ENCODE peak calls at places on chromosomes 1 and 21, in six cellular contexts. J is mesenchymal stem cell, Z is IMR-90, N is neuronal stem cell, A is trophoblast cell, F is H1. T is an unnamed sample.

GRCh38 chr1:3943806-3944620 is 43.9 kb upstream of the C1orf174 start:
- DNase-seq in J (no peak), Z (no peak), N (no peak), A (no peak), F (no peak), T (no peak)

GRCh38 chr21:40615503-40616376 is 231.2 kb downstream of the DSCAM start:
- DNase-seq in J (no peak), Z (no peak), N (no peak), A (no peak), F (no peak), T (no peak)

GRCh38 chr1:10553124-10553523 is 78.4 kb downstream of the PEX14 start:
- DNase-seq in J (no peak), Z (no peak), N (no peak), A (no peak), F (no peak), T (no peak)

GRCh38 chr1:54851406-54851805 is 35.6 kb downstream of the DHCR24 start:
- DNase-seq in J (no peak), Z (no peak), N (no peak), A (no peak), F (no peak), T (no peak)

GRCh38 chr21:43794857-43795256 is 5.5 kb downstream of the RRP1 start:
- DNase-seq in J (no peak), Z (no peak), N (no peak), A (no peak), F (no peak), T (no peak)

GRCh38 chr1:116842654-116843053 is 67.1 kb upstream of the PTGFRN start:
- DNase-seq in J (no peak), Z (no peak), N (no peak), A (peak), F (no peak), T (peak)

GRCh38 chr21:39388811-39389155 is 39.9 kb upstream of the HMGN1 start:
- DNase-seq in J (no peak), Z (no peak), N (no peak), A (no peak), F (no peak), T (no peak)

GRCh38 chr1:93617670-93618488 is 63.8 kb downstream of the BCAR3 start:
- DNase-seq in J (no peak), Z (no peak), N (no peak), A (no peak), F (no peak), T (peak)

GRCh38 chr1:110291241-110292030 is 47.7 kb upstream of the RBM15 start:
- DNase-seq in J (no peak), Z (no peak), N (no peak), A (peak), F (no peak), T (no peak)

GRCh38 chr1:67850151-67850551 is 16.9 kb upstream of the GNG12 start:
- DNase-seq in J (peak), Z (peak), N (no peak), A (peak), F (no peak), T (peak)

GRCh38 chr1:56496158-56496557 is 83.2 kb downstream of the PLPP3 start:
- DNase-seq in J (no peak), Z (no peak), N (no peak), A (no peak), F (no peak), T (no peak)

GRCh38 chr1:201385299-201385891 is 7.9 kb upstream of the TNNT2 start:
- DNase-seq in J (peak), Z (peak), N (no peak), A (peak), F (peak), T (peak)

GRCh38 chr1:37449936-37450335 is 24.4 kb upstream of the ZC3H12A start:
- DNase-seq in J (no peak), Z (no peak), N (no peak), A (no peak), F (no peak), T (no peak)

GRCh38 chr21:44658511-44658910 is 779 bp downstream of the KRTAP12-3 start:
- DNase-seq in J (no peak), Z (no peak), N (no peak), A (no peak), F (no peak), T (no peak)

GRCh38 chr1:41448831-41449230 is 35.7 kb downstream of the EDN2 start:
- DNase-seq in J (no peak), Z (no peak), N (no peak), A (no peak), F (no peak), T (no peak)

GRCh38 chr1:223331301-223331700 is 32.7 kb downstream of the SUSD4 start:
- DNase-seq in J (no peak), Z (no peak), N (no peak), A (no peak), F (no peak), T (peak)

GRCh38 chr1:88878731-88879130 is 12.6 kb downstream of the GTF2B start:
- DNase-seq in J (no peak), Z (peak), N (no peak), A (peak), F (no peak), T (no peak)

GRCh38 chr1:6199298-6200187 is at the start of gene RPL22:
- DNase-seq in J (peak), Z (peak), N (peak), A (peak), F (peak), T (peak)

GRCh38 chr1:199226163-199226562 is 587.3 kb downstream of the PTPRC start:
- DNase-seq in J (peak), Z (peak), N (no peak), A (no peak), F (no peak), T (no peak)

GRCh38 chr1:201426395-201427310 is 5.1 kb upstream of the TNNI1 start:
- DNase-seq in J (no peak), Z (no peak), N (no peak), A (no peak), F (no peak), T (peak)

GRCh38 chr1:225877570-225877969 is 4.6 kb downstream of the TMEM63A start:
- DNase-seq in J (peak), Z (peak), N (peak), A (peak), F (no peak), T (peak)

GRCh38 chr1:11690669-11691301 is 725 bp upstream of the DRAXIN start:
- DNase-seq in J (no peak), Z (no peak), N (no peak), A (peak), F (no peak), T (peak)
- H2BK5ac ChIP-seq in J (no peak), Z (no peak), N (peak), A (no peak), F (peak), T (peak)

DNA sequence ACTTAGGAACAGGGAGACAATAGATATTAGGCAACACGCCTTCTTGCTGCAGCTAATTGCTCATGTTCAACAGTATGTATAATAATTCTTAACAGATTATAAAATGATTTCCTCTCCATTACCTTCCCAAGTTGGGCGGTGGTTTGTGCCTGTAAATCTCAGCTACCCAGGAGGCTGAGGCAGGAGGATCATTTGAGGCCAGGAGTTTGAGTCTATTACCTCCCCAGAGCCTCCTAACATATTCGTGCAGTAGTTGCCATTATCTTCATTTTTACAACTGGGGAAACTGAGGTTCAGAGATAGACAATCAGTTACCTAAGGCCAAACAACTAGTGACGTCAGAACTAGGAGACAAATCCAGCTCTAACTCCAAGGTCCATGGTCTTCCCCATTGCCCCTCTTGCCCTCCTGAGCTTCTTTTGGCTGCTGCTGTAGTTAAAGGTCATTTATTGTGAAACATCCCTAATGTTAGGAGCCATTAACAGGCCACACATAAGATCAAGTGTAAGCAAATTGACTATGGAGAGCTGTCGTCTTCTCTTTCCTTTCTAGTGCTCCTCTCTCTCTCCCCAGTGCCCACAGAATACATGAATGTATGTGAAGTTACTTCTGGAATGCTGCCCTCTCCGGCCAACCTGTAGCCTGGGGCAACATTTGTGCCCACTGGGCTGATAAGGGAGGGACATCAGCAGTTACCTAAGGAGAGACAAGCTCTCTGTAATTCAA is 40.4 kb downstream of the PTAFR start:
- DNase-seq in J (no peak), Z (no peak), N (no peak), A (no peak), F (no peak), T (no peak)
- H3K4me3 ChIP-seq in J (no peak), Z (no peak), N (no peak), A (no peak), F (no peak), T (no peak)

GRCh38 chr21:28436286-28436932 is 556.3 kb downstream of the LTN1 start:
- DNase-seq in J (peak), Z (peak), N (no peak), A (peak), F (no peak), T (peak)
- H2BK5ac ChIP-seq in J (no peak), Z (peak), N (no peak), A (no peak), F (no peak), T (no peak)

GRCh38 chr21:29175408-29176147 is 45.1 kb downstream of the MAP3K7CL start:
- DNase-seq in J (peak), Z (peak), N (no peak), A (no peak), F (no peak), T (no peak)
- H3K4me3 ChIP-seq in J (no peak), Z (no peak), N (no peak), A (no peak), F (no peak), T (no peak)

GRCh38 chr1:158020877-158021630 is 27.6 kb downstream of the KIRREL1 start:
- DNase-seq in J (no peak), Z (no peak), N (no peak), A (no peak), F (no peak), T (no peak)

GRCh38 chr1:158021721-158022120 is 28.3 kb downstream of the KIRREL1 start:
- DNase-seq in J (no peak), Z (no peak), N (no peak), A (no peak), F (no peak), T (no peak)

GRCh38 chr1:158016651-158017335 is 23.3 kb downstream of the KIRREL1 start:
- DNase-seq in J (no peak), Z (no peak), N (no peak), A (no peak), F (no peak), T (peak)

GRCh38 chr1:158017800-158018595 is 24.6 kb downstream of the KIRREL1 start:
- DNase-seq in J (no peak), Z (no peak), N (no peak), A (no peak), F (no peak), T (no peak)

DNA sequence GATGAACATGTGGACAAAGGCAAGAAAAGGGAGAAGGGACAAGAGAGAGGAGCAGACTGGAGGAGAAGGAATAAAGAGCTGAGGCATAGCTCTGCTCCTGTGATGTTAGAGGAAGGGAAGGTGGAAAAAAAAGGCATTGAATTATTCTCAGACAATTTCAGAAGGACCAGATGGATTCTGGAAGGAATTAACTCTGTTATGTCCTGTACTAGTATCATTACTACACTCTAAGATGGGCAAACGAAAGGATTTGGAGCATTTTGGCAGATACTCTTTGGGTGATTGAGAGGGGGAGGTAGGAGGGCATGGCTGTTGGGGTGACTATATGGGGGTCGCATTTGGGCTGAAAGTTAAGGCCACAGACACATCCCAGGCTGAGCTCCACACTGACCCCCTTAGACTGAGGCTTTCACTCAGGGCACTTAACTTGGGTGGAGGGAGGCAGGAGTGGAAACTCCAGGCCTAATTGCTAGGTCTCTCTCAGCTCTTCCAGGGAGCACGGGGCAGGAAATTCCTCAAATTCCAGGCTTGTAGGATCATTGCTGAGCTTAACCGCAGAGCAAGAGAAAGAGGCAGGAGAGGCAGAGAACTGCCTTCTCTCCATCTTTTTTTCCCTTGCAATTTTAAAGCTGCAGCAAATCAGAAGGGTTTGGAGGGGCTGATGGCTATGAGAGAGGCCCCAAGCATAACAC is 25.9 kb downstream of the KIRREL1 start:
- DNase-seq in J (peak), Z (peak), N (peak), A (peak), F (peak), T (peak)
- H2BK5ac ChIP-seq in J (peak), Z (peak), N (no peak), A (peak), F (peak), T (peak)

GRCh38 chr1:43644558-43644957 is 5.4 kb upstream of the KDM4A start:
- DNase-seq in J (no peak), Z (no peak), N (no peak), A (peak), F (no peak), T (no peak)
- H3K4me3 ChIP-seq in J (no peak), Z (no peak), N (no peak), A (no peak), F (no peak), T (no peak)

GRCh38 chr1:15807121-15807520 is 328 bp downstream of the UQCRHL start:
- DNase-seq in J (no peak), Z (no peak), N (no peak), A (no peak), F (no peak), T (no peak)

GRCh38 chr1:15802234-15802965 is 5.0 kb downstream of the UQCRHL start:
- DNase-seq in J (no peak), Z (peak), N (no peak), A (no peak), F (no peak), T (peak)

GRCh38 chr1:15804060-15804459 is 3.4 kb downstream of the UQCRHL start:
- DNase-seq in J (no peak), Z (no peak), N (no peak), A (no peak), F (no peak), T (peak)

GRCh38 chr1:15799928-15800835 is 7.3 kb downstream of the UQCRHL start:
- DNase-seq in J (peak), Z (peak), N (no peak), A (peak), F (peak), T (peak)

DNA sequence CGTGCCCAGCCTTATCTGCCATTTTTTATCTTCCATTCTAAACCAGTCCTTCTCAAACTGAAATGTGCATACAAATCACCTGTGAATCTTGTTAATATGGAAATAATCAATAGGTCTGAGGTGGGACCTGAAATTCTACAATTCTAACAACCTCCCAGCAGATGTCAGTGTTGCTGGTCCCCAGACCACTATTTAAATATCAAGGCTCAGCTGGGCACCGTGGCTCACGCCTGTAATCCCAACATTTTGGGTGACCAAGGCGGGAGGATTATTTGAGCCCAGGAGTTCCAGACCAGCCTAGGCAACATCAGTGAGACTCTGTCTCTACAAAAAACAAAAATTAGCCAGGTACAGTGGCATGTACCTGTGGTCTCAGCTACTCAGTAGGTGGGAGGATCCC is 4.1 kb downstream of the UQCRHL start:
- DNase-seq in J (peak), Z (peak), N (no peak), A (peak), F (no peak), T (peak)
- H2BK5ac ChIP-seq in J (no peak), Z (no peak), N (no peak), A (no peak), F (no peak), T (no peak)